ENCODE peak calls at places on chromosomes 5 and 9, in four cellular contexts. W is lung, D is colonic mucosa, J is hepatocyte. A is an unnamed sample. For H3K36me3, the result is how much of the 10 kb centered on the place peaks cover.

GRCh38 chr5:11261226-11261625 is 500.2 kb upstream of the DAP start:
- DNase-seq in W (no peak), D (no peak), J (no peak), A (no peak)

GRCh38 chr9:125493861-125494554 is 213.0 kb downstream of the MAPKAP1 start:
- DNase-seq in W (no peak), D (no peak), J (no peak), A (no peak)

GRCh38 chr9:34588671-34589370 is 703 bp downstream of the CNTFR start:
- DNase-seq in W (no peak), D (no peak), J (no peak), A (no peak)

GRCh38 chr5:151293624-151294023 is 9.9 kb downstream of the SLC36A3 start:
- DNase-seq in W (no peak), D (no peak), J (no peak), A (no peak)

GRCh38 chr9:136726631-136727191 is 14.3 kb downstream of the DIPK1B start:
- DNase-seq in W (no peak), D (no peak), J (peak), A (no peak)

GRCh38 chr9:89425024-89425805 is 72.7 kb downstream of the SEMA4D start:
- DNase-seq in W (no peak), D (no peak), J (no peak), A (no peak)

GRCh38 chr9:91134608-91135007 is 227.1 kb downstream of the AUH start:
- DNase-seq in W (no peak), D (no peak), J (no peak), A (no peak)

GRCh38 chr5:138504799-138505198 is 38.2 kb downstream of the ETF1 start:
- DNase-seq in W (no peak), D (no peak), J (no peak), A (no peak)

GRCh38 chr5:75681125-75681830 is 36.0 kb downstream of the POC5 start:
- DNase-seq in W (no peak), D (no peak), J (peak), A (no peak)

GRCh38 chr5:149865746-149866145 is 78.8 kb downstream of the PDE6A start:
- DNase-seq in W (no peak), D (no peak), J (no peak), A (no peak)

GRCh38 chr5:88658005-88658404 is 225.0 kb downstream of the MEF2C start:
- DNase-seq in W (no peak), D (no peak), J (no peak), A (no peak)

GRCh38 chr5:180250329-180250728 is 41.3 kb upstream of the RASGEF1C start:
- DNase-seq in W (no peak), D (no peak), J (no peak), A (no peak)
- H3K36me3 ChIP-seq in W (under half), D (under half), J (under half), A (under half)

GRCh38 chr5:176388003-176388340 is 426 bp downstream of the NOP16 start:
- DNase-seq in W (no peak), D (no peak), J (peak), A (no peak)
- H3K27ac ChIP-seq in W (peak), D (peak), J (peak), A (no peak)

GRCh38 chr9:128355451-128355850 is 15.1 kb downstream of the SLC27A4 start:
- DNase-seq in W (no peak), D (no peak), J (no peak), A (no peak)
- H3K36me3 ChIP-seq in W (under half), D (under half), J (under half), A (under half)

GRCh38 chr5:37662789-37663475 is 176.9 kb downstream of the GDNF start:
- DNase-seq in W (no peak), D (no peak), J (no peak), A (no peak)
- H3K27ac ChIP-seq in W (no peak), D (no peak), J (peak), A (no peak)

DNA sequence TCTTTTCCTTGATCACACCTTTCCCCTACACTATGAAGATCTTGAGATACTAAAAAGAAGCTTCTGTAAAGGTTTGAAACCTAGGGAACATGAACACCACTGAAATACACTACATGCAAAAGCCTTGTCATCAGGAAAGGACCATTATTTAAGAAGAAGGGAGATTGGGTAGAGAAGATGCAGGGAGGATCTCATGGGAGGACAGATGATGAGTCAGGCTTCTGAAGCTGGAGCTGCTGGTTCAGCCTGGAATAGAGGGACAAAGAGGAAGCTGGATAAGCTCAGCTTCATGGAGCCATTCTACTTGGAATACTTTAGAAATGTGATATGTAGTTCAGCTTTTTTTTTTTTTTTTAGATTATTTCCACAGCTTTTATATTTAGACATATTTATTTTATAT is 169.8 kb downstream of the MAN2A1 start:
- DNase-seq in W (no peak), D (no peak), J (no peak), A (no peak)
- H3K36me3 ChIP-seq in W (under half), D (under half), J (under half), A (under half)

GRCh38 chr9:129430940-129431693 is 189.8 kb downstream of the C9orf50 start:
- DNase-seq in W (no peak), D (no peak), J (no peak), A (no peak)
- H3K27ac ChIP-seq in W (no peak), D (no peak), J (no peak), A (no peak)

GRCh38 chr9:83932001-83932400 is 10.8 kb upstream of the KIF27 start:
- DNase-seq in W (no peak), D (no peak), J (no peak), A (no peak)

GRCh38 chr9:83930881-83931280 is 9.6 kb upstream of the KIF27 start:
- DNase-seq in W (no peak), D (no peak), J (no peak), A (no peak)

GRCh38 chr9:83932851-83933250 is 11.6 kb upstream of the KIF27 start:
- DNase-seq in W (no peak), D (no peak), J (no peak), A (no peak)

DNA sequence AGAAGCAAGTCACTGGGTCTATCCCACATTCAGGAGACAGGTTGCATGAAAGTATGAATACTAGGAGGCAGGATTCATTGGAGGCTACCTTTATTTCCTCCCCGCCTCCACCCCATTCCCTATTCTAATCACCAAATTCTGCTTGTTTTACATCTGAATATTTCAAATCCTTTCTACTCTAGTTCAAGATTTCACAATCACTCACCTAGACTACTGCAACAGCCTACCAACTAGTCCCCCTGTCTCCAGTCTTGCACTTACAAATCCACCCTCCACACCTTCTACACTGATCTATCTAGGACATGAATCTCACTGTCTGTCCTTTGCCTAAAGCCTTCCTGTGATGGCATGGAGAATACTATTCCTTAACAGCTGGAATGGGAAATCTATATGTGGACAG is 6.4 kb upstream of the KIF27 start:
- DNase-seq in W (no peak), D (no peak), J (no peak), A (no peak)
- H3K36me3 ChIP-seq in W (under half), D (under half), J (under half), A (under half)

GRCh38 chr5:65916066-65916465 is 10.3 kb upstream of the ERBIN start:
- DNase-seq in W (no peak), D (no peak), J (no peak), A (no peak)

GRCh38 chr5:65919773-65920172 is 6.6 kb upstream of the ERBIN start:
- DNase-seq in W (no peak), D (no peak), J (no peak), A (no peak)

GRCh38 chr5:65914644-65915196 is 11.7 kb upstream of the ERBIN start:
- DNase-seq in W (no peak), D (peak), J (peak), A (no peak)

GRCh38 chr5:65913519-65913918 is 12.9 kb upstream of the ERBIN start:
- DNase-seq in W (no peak), D (no peak), J (no peak), A (no peak)

GRCh38 chr5:65916636-65917035 is 9.7 kb upstream of the ERBIN start:
- DNase-seq in W (no peak), D (no peak), J (no peak), A (no peak)
- H3K27ac ChIP-seq in W (no peak), D (peak), J (no peak), A (no peak)

DNA sequence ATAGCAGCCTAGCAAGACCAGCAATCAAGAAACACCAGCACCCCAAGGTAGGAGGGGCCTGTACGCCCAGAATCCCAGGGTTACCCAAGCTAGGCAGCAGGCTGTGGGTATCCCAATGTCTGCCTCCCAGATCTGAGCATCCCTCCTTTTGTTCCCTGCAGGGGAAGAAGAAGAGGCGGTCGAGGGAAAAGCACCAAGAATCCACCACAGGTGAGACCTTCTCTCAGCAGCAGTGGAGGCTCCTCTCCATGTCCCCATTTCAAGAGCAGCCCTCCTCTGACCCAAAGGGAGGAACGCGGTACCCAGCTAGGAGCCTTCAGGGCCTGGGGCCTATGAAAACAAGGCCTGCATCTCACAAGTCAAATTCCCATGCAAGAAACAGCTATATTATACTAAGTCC is 28.9 kb downstream of the TCF7 start:
- DNase-seq in W (no peak), D (peak), J (peak), A (no peak)
- H3K36me3 ChIP-seq in W (half or more), D (under half), J (under half), A (under half)

GRCh38 chr9:37970301-37971106 is 66.6 kb upstream of the SLC25A51 start:
- DNase-seq in W (no peak), D (no peak), J (no peak), A (no peak)
- H3K27ac ChIP-seq in W (no peak), D (peak), J (peak), A (no peak)

A was measured in iPS DF 6.9.